ENCODE peak calls at places on chromosomes 11 and 22, in nine cellular contexts. Z is T-helper 2 cell; J is stimulated activated CD8-positive, alpha-beta memory T cell treated with anti-CD3 and anti-CD28 coated beads, Interleukin-4, amount 100 ng/mL, for 4 hours; X is CD8-positive, alpha-beta T cell; Y is astrocyte of the cerebellum; R is aorta; P is dermis microvascular lymphatic vessel endothelial cell; N is left cardiac atrium; B is CD4-positive, alpha-beta T cell. L is an unnamed sample.

GRCh38 chr22:45450931-45451651 is 37.6 kb downstream of the RIBC2 start:
- DNase-seq in Z (no peak), J (no peak), X (no peak), Y (peak; percentile 60), R (no peak), P (no peak), N (no peak), B (no peak), L (no peak)

GRCh38 chr11:67119577-67120391 is 721 bp downstream of the KDM2A start:
- DNase-seq in Z (peak; percentile 59), J (no peak), X (peak; percentile 26), Y (no peak), R (peak; percentile 78), P (no peak), N (peak; percentile 37), B (peak; percentile 12), L (no peak)

GRCh38 chr22:49297871-49298721 is 529.6 kb downstream of the BRD1 start:
- DNase-seq in Z (no peak), J (no peak), X (peak; percentile 2), Y (no peak), R (peak; percentile 70), P (no peak), N (no peak), B (no peak), L (no peak)

GRCh38 chr11:94449437-94449836 is 44.2 kb downstream of the MRE11 start:
- DNase-seq in Z (no peak), J (no peak), X (no peak), Y (no peak), R (no peak), P (no peak), N (no peak), B (no peak), L (no peak)

GRCh38 chr22:41417622-41418390 is 28.8 kb downstream of the TOB2 start:
- DNase-seq in Z (no peak), J (no peak), X (no peak), Y (no peak), R (peak; percentile 98), P (peak; percentile 48), N (peak; percentile 91), B (no peak), L (no peak)

GRCh38 chr11:134151083-134151747 is 72.6 kb downstream of the NCAPD3 start:
- DNase-seq in Z (no peak), J (no peak), X (no peak), Y (no peak), R (no peak), P (no peak), N (no peak), B (no peak), L (no peak)

GRCh38 chr11:56670984-56671383 is 7.5 kb downstream of the OR5AR1 start:
- DNase-seq in Z (no peak), J (no peak), X (no peak), Y (no peak), R (no peak), P (no peak), N (no peak), B (no peak), L (no peak)

GRCh38 chr11:129640671-129641070 is 175.0 kb upstream of the TMEM45B start:
- DNase-seq in Z (no peak), J (no peak), X (no peak), Y (no peak), R (no peak), P (no peak), N (no peak), B (no peak), L (no peak)

GRCh38 chr11:78828582-78829520 is 254.2 kb upstream of the NARS2 start:
- DNase-seq in Z (no peak), J (no peak), X (no peak), Y (no peak), R (no peak), P (no peak), N (no peak), B (no peak), L (no peak)